ENCODE peak calls at places on chromosome 21, in ten cellular contexts. J is PC-3, D is AG09309, T is foreskin fibroblast, X is A549, Y is AG09319, U is cardiac fibroblast, V is tibial nerve, C is adrenal gland, S is uterus. K is an unnamed sample.

GRCh38 chr21:44286086-44286715 is 525 bp downstream of the AIRE start:
- DNase-seq in T (no peak), J (no peak), U (no peak), S (no peak), X (no peak), V (no peak), C (no peak), Y (no peak), D (no peak), K (no peak)

GRCh38 chr21:29961291-29962027 is 21.7 kb upstream of the GRIK1 start:
- DNase-seq in V (no peak), D (no peak), T (no peak), U (no peak), J (no peak), X (no peak), S (no peak), C (no peak), Y (no peak), K (no peak)

GRCh38 chr21:43278766-43279577 is 110.2 kb downstream of the CRYAA start:
- DNase-seq in J (no peak), T (no peak), X (no peak), Y (no peak), S (no peak), U (no peak), D (no peak), C (no peak), V (no peak), K (no peak)

GRCh38 chr21:43697758-43698643 is 20.9 kb upstream of the PDXK start:
- DNase-seq in X (no peak), T (peak), Y (no peak), V (no peak), D (no peak), S (no peak), C (no peak), U (peak), J (no peak), K (no peak)

GRCh38 chr21:42818328-42818749 is 61.0 kb downstream of the WDR4 start:
- DNase-seq in C (peak), S (peak), J (peak), D (no peak), T (peak), X (peak), U (peak), Y (peak), V (peak), K (no peak)

GRCh38 chr21:28971171-28971570 is 21.5 kb downstream of the LTN1 start:
- DNase-seq in D (no peak), Y (no peak), V (no peak), T (no peak), J (no peak), U (peak), X (no peak), S (no peak), C (no peak), K (no peak)

GRCh38 chr21:15718709-15719108 is 11.1 kb upstream of the USP25 start:
- DNase-seq in T (no peak), V (no peak), X (no peak), J (no peak), C (no peak), Y (no peak), U (no peak), D (no peak), S (no peak), K (no peak)

GRCh38 chr21:41634858-41635257 is 126.9 kb upstream of the TMPRSS2 start:
- DNase-seq in J (peak), T (peak), S (no peak), X (no peak), V (no peak), C (no peak), U (peak), D (no peak), Y (no peak), K (no peak)

GRCh38 chr21:45987121-45987711 is 5.6 kb downstream of the COL6A1 start:
- DNase-seq in V (no peak), D (no peak), C (no peak), Y (no peak), X (no peak), J (no peak), S (peak), U (no peak), T (no peak), K (no peak)

GRCh38 chr21:27225142-27225541 is 258.3 kb upstream of the ADAMTS5 start:
- DNase-seq in T (no peak), X (no peak), U (peak), Y (no peak), D (no peak), C (no peak), V (no peak), S (no peak), J (no peak), K (no peak)

GRCh38 chr21:27771938-27772505 is 805.1 kb upstream of the ADAMTS5 start:
- DNase-seq in T (no peak), S (no peak), C (no peak), J (no peak), D (no peak), Y (no peak), V (no peak), X (no peak), U (no peak), K (no peak)

GRCh38 chr21:45502600-45502999 is 39.6 kb downstream of the SLC19A1 start:
- DNase-seq in C (no peak), T (no peak), V (no peak), Y (no peak), U (no peak), X (no peak), D (no peak), S (peak), J (no peak), K (no peak)

GRCh38 chr21:15397258-15397657 is 332.5 kb upstream of the NRIP1 start:
- DNase-seq in S (no peak), C (no peak), J (no peak), Y (no peak), T (no peak), D (no peak), X (no peak), U (no peak), V (no peak), K (no peak)

GRCh38 chr21:31484219-31484618 is 140.2 kb upstream of the TIAM1 start:
- DNase-seq in D (no peak), V (no peak), T (no peak), S (no peak), Y (no peak), J (no peak), U (no peak), C (no peak), X (no peak), K (no peak)

GRCh38 chr21:30718239-30718909 is at the start of gene KRTAP21-3:
- DNase-seq in J (peak), T (no peak), S (no peak), D (no peak), V (no peak), X (no peak), U (peak), Y (no peak), C (no peak), K (no peak)

GRCh38 chr21:46056450-46056903 is 41.4 kb upstream of the COL6A2 start:
- DNase-seq in U (peak), V (peak), Y (peak), J (no peak), C (peak), X (no peak), D (peak), S (peak), T (peak), K (peak)

GRCh38 chr21:46150073-46150472 is 5.3 kb downstream of the FTCD start:
- DNase-seq in D (no peak), J (no peak), V (no peak), X (no peak), S (no peak), Y (no peak), T (no peak), C (peak), U (no peak), K (no peak)

GRCh38 chr21:14012409-14012808 is 198.3 kb downstream of the LIPI start:
- DNase-seq in V (no peak), T (no peak), Y (no peak), J (no peak), C (no peak), U (no peak), D (no peak), X (no peak), S (no peak), K (no peak)

GRCh38 chr21:43355925-43356289 is 71.0 kb downstream of the SIK1 start:
- DNase-seq in T (no peak), D (no peak), U (no peak), S (no peak), J (no peak), X (no peak), Y (no peak), C (no peak), V (no peak), K (no peak)

GRCh38 chr21:41023936-41024335 is 144.0 kb upstream of the BACE2 start:
- DNase-seq in D (no peak), X (no peak), V (no peak), T (no peak), Y (no peak), U (no peak), J (no peak), C (no peak), S (no peak), K (no peak)

GRCh38 chr21:44800971-44801467 is 601 bp downstream of the UBE2G2 start:
- DNase-seq in C (no peak), J (peak), X (peak), Y (no peak), T (no peak), D (no peak), S (no peak), U (peak), V (no peak), K (no peak)

GRCh38 chr21:42038393-42038792 is 28.2 kb upstream of the ZBTB21 start:
- DNase-seq in U (no peak), V (no peak), J (no peak), C (no peak), D (no peak), X (no peak), T (no peak), S (no peak), Y (no peak), K (no peak)

GRCh38 chr21:42839271-42840231 is 39.8 kb downstream of the WDR4 start:
- DNase-seq in J (no peak), T (no peak), X (no peak), Y (no peak), S (peak), U (no peak), D (no peak), V (no peak), C (peak), K (no peak)

GRCh38 chr21:16407403-16408279 is 677.9 kb downstream of the USP25 start:
- DNase-seq in X (no peak), D (no peak), U (no peak), V (no peak), J (no peak), Y (no peak), C (no peak), T (peak), S (no peak), K (no peak)

DNA sequence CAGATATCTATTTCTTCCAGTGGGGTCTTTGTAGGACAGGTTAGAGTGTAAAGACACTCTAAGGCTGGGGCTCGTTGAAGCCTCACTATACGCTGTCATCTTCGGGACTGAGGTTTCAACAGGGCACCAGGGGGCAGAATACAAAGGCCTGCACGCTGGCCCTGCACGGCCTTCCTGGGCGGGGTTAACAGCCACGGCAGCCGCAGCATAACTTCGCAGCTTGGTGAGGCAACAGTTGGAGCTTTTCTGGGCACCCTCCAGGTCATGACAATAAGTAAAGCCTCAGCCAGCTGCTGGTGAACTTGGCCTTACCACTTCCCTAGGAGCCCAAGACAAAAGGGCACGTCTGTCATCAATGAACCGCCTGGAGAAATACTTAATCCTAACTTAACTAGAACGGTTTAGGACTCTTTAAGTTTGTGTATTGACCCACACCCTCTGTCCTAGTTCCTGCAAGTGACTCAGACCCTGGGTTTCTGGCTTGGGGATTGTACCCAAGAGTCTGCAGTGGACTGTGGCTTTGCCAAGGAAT is 2.3 kb upstream of the RUNX1 start:
- DNase-seq in T (peak), C (peak), D (peak), S (peak), X (peak), J (peak), U (peak), Y (peak), V (peak), K (no peak)
- TF ChIP-seq CTCF in T (peak), C (peak), D (peak), S (no peak), X (peak), J (peak), U (peak), Y (peak), V (peak), K (no peak)

GRCh38 chr21:33132054-33132453 is 62.1 kb downstream of the OLIG1 start:
- DNase-seq in S (no peak), X (no peak), T (no peak), V (no peak), J (peak), D (no peak), C (no peak), U (no peak), Y (no peak), K (no peak)
- TF ChIP-seq CTCF in S (no peak), X (peak), T (no peak), V (no peak), J (peak), D (no peak), C (no peak), U (peak), Y (no peak), K (no peak)

GRCh38 chr21:37915941-37916794 is at the start of gene KCNJ6:
- DNase-seq in Y (no peak), X (peak), J (no peak), S (no peak), C (no peak), D (no peak), V (no peak), T (peak), U (peak), K (no peak)
- TF ChIP-seq CTCF in Y (peak), X (peak), J (peak), S (no peak), C (peak), D (peak), V (peak), T (peak), U (peak), K (no peak)

DNA sequence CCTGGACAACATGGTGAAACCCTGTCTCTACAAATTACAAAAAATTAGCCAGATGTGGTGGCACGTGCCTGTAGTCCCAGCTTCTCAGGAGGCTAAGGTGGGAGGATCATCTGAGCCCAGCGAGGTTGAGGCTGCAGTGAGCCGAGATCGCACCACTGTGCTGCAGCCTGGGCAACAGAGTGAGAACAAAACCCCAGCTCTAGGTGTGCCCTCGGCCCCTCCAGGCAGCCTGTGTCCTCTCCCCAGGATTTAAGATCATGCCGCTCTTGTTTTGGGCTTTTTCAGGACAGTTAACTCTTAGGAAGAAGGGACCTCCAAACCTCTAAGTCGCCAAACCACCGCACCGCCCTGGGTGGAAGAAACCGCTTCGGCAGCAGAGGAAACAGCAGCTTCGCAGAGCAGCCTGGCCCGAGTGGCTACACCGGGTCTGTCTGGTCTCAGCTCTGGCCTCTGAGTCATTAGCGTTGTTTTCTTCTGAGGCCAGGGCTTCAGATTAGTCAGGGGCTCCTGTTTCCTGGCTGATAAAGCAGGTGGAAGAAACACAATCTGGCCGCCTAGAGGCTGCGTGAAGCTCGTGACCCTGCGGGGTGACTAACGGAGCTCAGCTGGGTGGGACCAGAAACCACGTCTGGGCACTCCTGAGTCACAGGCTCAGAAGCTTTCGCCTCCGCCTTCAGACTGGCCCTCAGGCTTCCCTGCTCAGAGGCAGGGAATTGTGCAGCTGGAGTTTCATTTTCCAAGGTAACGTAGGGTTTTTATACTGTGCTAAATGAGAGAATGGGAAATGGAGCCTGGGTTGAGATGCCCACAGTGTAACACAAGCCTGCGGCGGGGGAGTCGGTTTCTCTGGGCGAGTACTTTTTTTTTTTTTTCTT is 44.7 kb downstream of the CHAF1B start:
- DNase-seq in S (peak), U (peak), X (peak), V (peak), C (peak), T (peak), D (peak), Y (peak), J (peak), K (peak)
- TF ChIP-seq CTCF in S (no peak), U (no peak), X (no peak), V (no peak), C (peak), T (no peak), D (peak), Y (no peak), J (peak), K (no peak)

GRCh38 chr21:17900990-17901385 is 81.8 kb upstream of the C21orf91 start:
- DNase-seq in U (no peak), T (no peak), X (no peak), V (no peak), D (no peak), C (no peak), J (no peak), S (no peak), Y (no peak), K (no peak)

GRCh38 chr21:17901458-17902092 is 82.4 kb upstream of the C21orf91 start:
- DNase-seq in C (no peak), V (no peak), X (no peak), T (no peak), Y (no peak), J (peak), D (no peak), U (peak), S (no peak), K (no peak)

GRCh38 chr21:17903029-17903806 is 84.1 kb upstream of the C21orf91 start:
- DNase-seq in J (peak), D (peak), V (no peak), S (no peak), U (peak), Y (no peak), T (no peak), X (no peak), C (no peak), K (no peak)

GRCh38 chr21:17903929-17904639 is 84.9 kb upstream of the C21orf91 start:
- DNase-seq in V (no peak), D (no peak), J (no peak), U (no peak), S (peak), Y (no peak), C (no peak), T (no peak), X (no peak), K (no peak)

GRCh38 chr21:17900281-17900989 is 81.3 kb upstream of the C21orf91 start:
- DNase-seq in U (no peak), S (no peak), V (no peak), X (no peak), Y (no peak), C (no peak), J (no peak), T (no peak), D (no peak), K (no peak)
- TF ChIP-seq CTCF in U (no peak), S (no peak), V (no peak), X (no peak), Y (no peak), C (no peak), J (no peak), T (no peak), D (no peak), K (no peak)

GRCh38 chr21:37366488-37367300 is at the start of gene DYRK1A:
- DNase-seq in J (peak), Y (peak), V (peak), T (peak), D (peak), U (peak), X (peak), C (peak), S (peak), K (peak)
- TF ChIP-seq CTCF in J (no peak), Y (no peak), V (no peak), T (no peak), D (no peak), U (no peak), X (no peak), C (no peak), S (peak), K (no peak)

K was measured in omental fat pad.